ENCODE peak calls at places on chromosome 11, in seven cellular contexts. L is colonic mucosa, H is hepatocyte, J is GM23338, F is heart right ventricle, E is pancreas, K is Panc1. W is an unnamed sample. For H3K27me3 and H3K36me3, the result is how much of the 10 kb centered on the place peaks cover.

GRCh38 chr11:4065601-4066377 is 28.8 kb upstream of the RRM1 start:
- DNase-seq in L (no peak), H (no peak), J (peak), F (peak), E (no peak), K (no peak), W (no peak)

GRCh38 chr11:16780698-16781550 is 42.5 kb downstream of the C11orf58 start:
- DNase-seq in L (no peak), H (no peak), J (no peak), F (no peak), E (no peak), K (no peak), W (peak)

GRCh38 chr11:106082096-106082495 is 4.6 kb downstream of the AASDHPPT start:
- DNase-seq in L (no peak), H (no peak), J (no peak), F (no peak), E (no peak), K (no peak), W (no peak)

GRCh38 chr11:24705474-24705873 is 208.6 kb downstream of the LUZP2 start:
- DNase-seq in L (no peak), H (no peak), J (peak), F (no peak), E (no peak), K (no peak), W (no peak)

GRCh38 chr11:5808500-5809121 is at the start of gene OR52N2:
- DNase-seq in L (peak), H (peak), J (peak), F (peak), E (peak), K (peak), W (peak)

GRCh38 chr11:126630488-126630887 is 275.0 kb downstream of the ST3GAL4 start:
- DNase-seq in L (no peak), H (no peak), J (no peak), F (no peak), E (no peak), K (no peak), W (no peak)

GRCh38 chr11:35892166-35892565 is 51.7 kb upstream of the LDLRAD3 start:
- DNase-seq in L (no peak), H (no peak), J (no peak), F (no peak), E (no peak), K (no peak), W (no peak)

GRCh38 chr11:4202749-4203148 is 108.2 kb downstream of the RRM1 start:
- DNase-seq in L (no peak), H (no peak), J (no peak), F (no peak), E (no peak), K (no peak), W (no peak)

GRCh38 chr11:94806436-94806835 is 38.3 kb downstream of the AMOTL1 start:
- DNase-seq in L (no peak), H (no peak), J (no peak), F (no peak), E (no peak), K (no peak), W (no peak)

GRCh38 chr11:104091281-104092071 is 55.0 kb downstream of the DDI1 start:
- DNase-seq in L (no peak), H (no peak), J (no peak), F (no peak), E (no peak), K (no peak), W (no peak)

GRCh38 chr11:87443707-87444106 is 406.0 kb downstream of the TMEM135 start:
- DNase-seq in L (no peak), H (no peak), J (no peak), F (no peak), E (no peak), K (no peak), W (no peak)

DNA sequence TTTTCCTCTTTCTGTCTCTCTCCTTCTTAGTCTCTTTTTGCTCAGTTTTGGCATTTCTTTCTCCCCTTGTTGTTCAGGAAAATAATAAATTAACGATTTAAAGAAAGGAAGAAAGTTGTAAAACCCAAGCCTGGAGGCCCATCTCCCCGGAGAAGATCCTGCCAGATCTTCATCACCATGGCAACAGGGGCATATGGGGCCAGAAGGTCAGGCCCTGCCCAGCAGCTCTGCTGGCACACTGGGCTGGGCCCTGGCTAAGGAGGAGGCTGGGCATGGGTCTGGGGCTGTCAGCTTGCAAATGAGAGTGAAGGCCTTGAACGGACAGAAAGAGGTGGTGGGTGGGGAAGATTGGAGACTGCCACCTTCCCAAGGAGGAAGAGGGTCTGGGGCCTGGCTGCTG is 2.8 kb downstream of the LRRC10B start:
- DNase-seq in L (no peak), H (no peak), J (no peak), F (no peak), E (no peak), K (no peak), W (no peak)
- H3K27me3 ChIP-seq in L (under half), H (under half), J (under half), F (half or more), E (under half), K (under half), W (under half)

DNA sequence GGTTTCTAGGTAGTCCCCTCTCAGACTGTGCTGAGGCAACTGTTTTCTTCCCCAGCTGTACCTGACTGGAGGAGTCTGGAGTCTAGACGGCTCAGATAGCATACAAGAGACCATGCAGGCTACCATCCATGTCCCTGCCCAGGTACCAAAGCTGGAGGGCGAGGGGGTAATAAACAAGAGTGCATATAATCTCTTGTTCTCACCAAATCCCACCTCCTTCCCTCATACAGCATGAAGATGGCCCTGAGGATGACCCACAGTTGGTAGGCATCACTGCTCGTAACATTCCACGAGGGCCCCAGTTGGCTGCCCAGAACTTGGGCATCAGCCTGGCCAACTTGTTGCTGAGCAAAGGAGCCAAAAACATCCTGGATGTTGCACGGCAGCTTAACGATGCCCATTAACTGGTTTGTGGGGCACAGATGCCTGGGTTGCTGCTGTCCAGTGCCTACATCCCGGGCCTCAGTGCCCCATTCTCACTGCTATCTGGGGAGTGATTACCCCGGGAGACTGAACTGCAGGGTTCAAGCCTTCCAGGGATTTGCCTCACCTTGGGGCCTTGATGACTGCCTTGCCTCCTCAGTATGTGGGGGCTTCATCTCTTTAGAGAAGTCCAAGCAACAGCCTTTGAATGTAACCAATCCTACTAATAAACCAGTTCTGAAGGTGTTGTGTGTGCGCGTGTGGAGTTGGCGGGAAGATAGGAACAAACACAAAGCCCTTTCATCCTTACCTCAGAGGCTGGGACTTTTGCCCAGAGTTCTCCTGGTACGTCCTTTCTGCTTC is 8.4 kb downstream of the HMBS start:
- DNase-seq in L (no peak), H (no peak), J (no peak), F (no peak), E (no peak), K (no peak), W (no peak)
- H3K36me3 ChIP-seq in L (under half), H (under half), J (under half), F (under half), E (under half), K (under half), W (under half)

GRCh38 chr11:60854847-60855725 is 664 bp downstream of the PTGDR2 start:
- DNase-seq in L (no peak), H (no peak), J (no peak), F (no peak), E (no peak), K (no peak), W (no peak)

GRCh38 chr11:60852639-60853468 is 2.9 kb downstream of the PTGDR2 start:
- DNase-seq in L (no peak), H (no peak), J (peak), F (no peak), E (no peak), K (no peak), W (peak)

GRCh38 chr11:60854140-60854846 is 1.5 kb downstream of the PTGDR2 start:
- DNase-seq in L (no peak), H (no peak), J (no peak), F (no peak), E (no peak), K (no peak), W (peak)

GRCh38 chr11:60852060-60852638 is 3.6 kb downstream of the PTGDR2 start:
- DNase-seq in L (peak), H (peak), J (peak), F (no peak), E (peak), K (no peak), W (no peak)

GRCh38 chr11:60853469-60853950 is 2.2 kb downstream of the PTGDR2 start:
- DNase-seq in L (no peak), H (no peak), J (no peak), F (no peak), E (no peak), K (no peak), W (peak)
- H3K4me3 ChIP-seq in L (no peak), H (no peak), J (no peak), F (no peak), E (no peak), K (no peak), W (no peak)

DNA sequence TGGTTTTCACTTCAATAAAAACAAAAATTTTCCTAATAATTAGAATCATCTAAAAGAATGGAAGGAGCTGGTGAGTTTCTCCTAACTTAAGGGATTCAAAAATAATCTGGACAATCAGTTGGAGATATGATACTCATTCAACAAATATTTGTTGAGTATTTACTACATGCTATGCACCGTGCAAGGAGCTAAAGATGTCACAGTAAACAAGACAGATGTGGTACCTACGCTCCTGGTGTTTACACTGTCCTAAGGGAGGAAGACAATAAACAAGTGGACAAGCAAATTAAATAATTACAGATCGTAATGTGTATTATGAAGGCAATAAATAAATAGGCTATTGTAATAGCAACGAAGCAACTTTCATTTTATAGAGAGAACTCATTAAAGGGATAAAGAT is 9.9 kb upstream of the SPON1 start:
- DNase-seq in L (no peak), H (no peak), J (no peak), F (no peak), E (no peak), K (no peak), W (no peak)
- H3K27me3 ChIP-seq in L (under half), H (under half), J (under half), F (half or more), E (under half), K (under half), W (under half)

GRCh38 chr11:132099692-132100091 is 729.3 kb downstream of the NTM start:
- DNase-seq in L (no peak), H (no peak), J (peak), F (no peak), E (no peak), K (peak), W (peak)
- H3K36me3 ChIP-seq in L (under half), H (under half), J (under half), F (under half), E (under half), K (under half), W (under half)

DNA sequence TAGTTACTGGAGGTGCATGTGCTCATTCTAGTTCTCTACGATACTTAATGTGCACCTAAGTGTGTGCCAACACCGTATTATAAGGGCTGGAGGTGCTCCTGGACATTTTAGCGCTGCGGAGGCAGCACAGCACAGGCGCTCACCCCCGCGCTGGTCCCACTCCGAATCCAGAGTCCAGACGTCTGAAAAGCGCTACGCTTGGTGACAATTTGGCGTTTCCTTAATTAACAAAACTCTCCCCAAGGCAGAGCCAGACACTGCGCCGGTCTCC is 1.3 kb downstream of the WT1 start:
- DNase-seq in L (no peak), H (no peak), J (no peak), F (no peak), E (no peak), K (no peak), W (no peak)
- H3K4me3 ChIP-seq in L (no peak), H (no peak), J (peak), F (peak), E (no peak), K (peak), W (no peak)

DNA sequence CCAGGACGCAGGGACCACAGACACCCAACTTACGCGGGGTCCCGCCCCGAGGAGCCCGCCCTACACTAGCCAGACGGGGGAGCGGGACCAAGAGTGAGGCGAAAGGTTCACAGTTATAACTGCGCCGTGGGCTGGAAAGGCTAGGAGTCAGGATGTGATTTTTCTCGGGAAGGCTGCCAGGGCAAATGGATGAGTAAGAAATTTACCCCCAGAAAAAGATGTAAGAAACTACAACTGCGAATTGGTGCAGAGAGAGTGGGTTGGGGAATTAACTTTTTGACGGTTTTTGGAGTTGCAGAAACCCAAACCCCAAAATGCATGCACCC is 1.3 kb downstream of the TSPAN18 start:
- DNase-seq in L (no peak), H (no peak), J (no peak), F (no peak), E (no peak), K (no peak), W (no peak)
- H3K27me3 ChIP-seq in L (under half), H (under half), J (half or more), F (under half), E (under half), K (under half), W (under half)

DNA sequence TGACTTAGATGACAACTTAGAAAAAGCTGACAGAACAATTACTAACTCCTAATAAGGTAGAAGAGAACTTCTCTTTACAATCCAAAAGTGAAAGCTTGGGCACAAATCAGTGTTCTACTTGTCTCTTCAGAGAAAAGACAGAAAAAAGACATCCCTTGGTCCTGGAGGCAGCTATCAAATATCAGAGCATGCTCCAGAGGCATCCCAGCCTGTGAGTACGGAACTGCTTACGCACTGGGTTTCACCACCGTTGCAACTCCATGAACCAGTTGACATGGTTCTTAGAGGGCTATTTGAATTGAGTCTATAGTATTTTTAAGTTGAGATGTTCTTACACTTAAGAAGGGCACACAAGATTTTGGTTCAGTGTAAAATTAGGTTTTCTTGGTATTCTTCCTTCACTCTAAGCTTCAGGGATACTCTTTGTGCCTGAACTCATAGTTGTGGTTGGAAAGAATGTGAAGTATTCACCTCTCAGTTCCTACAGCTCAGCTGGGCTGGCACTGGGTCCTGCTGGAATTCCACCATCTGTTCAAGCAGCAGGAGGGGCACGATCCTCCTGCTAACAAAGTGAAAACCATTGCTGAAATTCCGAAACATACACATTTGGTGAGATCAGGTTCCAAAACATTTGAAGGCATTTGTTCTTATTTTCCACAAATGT is 6.3 kb downstream of the AKIP1 start:
- DNase-seq in L (no peak), H (peak), J (peak), F (no peak), E (no peak), K (no peak), W (peak)
- H3K36me3 ChIP-seq in L (under half), H (under half), J (under half), F (under half), E (under half), K (under half), W (under half)

GRCh38 chr11:20010861-20011225 is 149.4 kb downstream of the DBX1 start:
- DNase-seq in L (no peak), H (no peak), J (no peak), F (no peak), E (no peak), K (no peak), W (no peak)
- H3K4me3 ChIP-seq in L (no peak), H (no peak), J (no peak), F (no peak), E (no peak), K (no peak), W (no peak)

DNA sequence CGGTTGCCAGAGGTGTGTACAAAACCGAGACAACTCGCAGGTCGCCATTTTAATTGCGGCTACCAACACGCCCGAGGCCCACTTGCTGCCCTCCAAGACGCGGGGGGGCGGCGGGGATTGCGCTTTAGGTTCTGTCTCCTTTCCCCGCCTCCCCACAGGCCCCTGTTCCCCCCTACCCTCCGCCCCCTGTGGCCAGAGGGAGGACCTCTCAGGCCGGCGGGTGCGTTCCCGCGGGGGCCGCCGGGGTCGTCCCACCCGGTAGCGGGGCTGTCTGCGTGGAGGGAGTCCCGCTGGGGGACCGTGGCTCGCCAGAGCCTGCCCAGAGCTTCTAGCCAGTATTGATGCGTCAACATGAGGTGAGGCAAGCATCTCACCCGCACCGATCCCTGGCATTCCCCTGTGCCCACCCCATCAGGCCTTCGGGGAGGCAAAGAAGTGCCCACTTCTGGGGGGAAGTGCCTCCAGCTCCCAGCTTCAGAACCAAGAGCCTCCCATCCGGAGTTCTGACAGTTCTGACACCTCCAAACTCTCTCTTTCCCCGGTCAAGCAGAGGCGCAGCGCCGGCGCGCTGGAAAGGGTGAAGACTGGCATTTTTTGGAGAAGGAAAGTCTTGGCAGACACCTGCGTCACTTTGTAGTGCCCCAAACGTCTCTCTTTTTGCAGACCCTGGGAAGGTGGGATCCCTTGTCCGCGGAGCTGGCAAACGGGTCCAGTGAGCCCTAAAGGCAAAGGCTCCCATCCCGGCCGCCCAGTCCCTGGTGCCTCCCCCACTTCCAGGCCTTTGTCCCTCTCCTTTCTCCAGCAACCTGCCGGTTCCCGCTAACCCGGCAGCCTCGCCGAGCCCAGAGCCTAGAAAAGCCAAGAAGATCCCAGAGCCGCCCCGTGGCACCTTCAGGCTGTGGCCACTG is 3.1 kb upstream of the PAX6 start:
- DNase-seq in L (no peak), H (no peak), J (peak), F (no peak), E (no peak), K (no peak), W (peak)
- H3K27me3 ChIP-seq in L (half or more), H (half or more), J (half or more), F (half or more), E (under half), K (under half), W (half or more)